ENCODE peak calls at places on chromosomes 5 and 9, in eight cellular contexts. One of them, this sample, is unnamed.

GRCh38 chr5:20655211-20655610 is 667.2 kb upstream of the CDH18 start:
- DNase-seq in stimulated activated CD8-positive, alpha-beta memory T cell treated with anti-CD3 and anti-CD28 coated beads, Interleukin-12 subunit alpha, Interleukin-12 subunit beta, amount 100 ng/mL, for 4 hours: no peak
- DNase-seq in NCI-H460: no peak
- DNase-seq in COR-L47: no peak
- DNase-seq in mesothelial cell of epicardium: no peak
- DNase-seq in NCI-H446: no peak
- DNase-seq in psoas muscle: no peak
- DNase-seq in MM.1S: no peak
- DNase-seq in this sample: no peak

GRCh38 chr5:165227515-165227914 is 1722.1 kb downstream of the MAT2B start:
- DNase-seq in stimulated activated CD8-positive, alpha-beta memory T cell treated with anti-CD3 and anti-CD28 coated beads, Interleukin-12 subunit alpha, Interleukin-12 subunit beta, amount 100 ng/mL, for 4 hours: no peak
- DNase-seq in psoas muscle: no peak
- DNase-seq in MM.1S: no peak
- DNase-seq in NCI-H446: no peak
- DNase-seq in COR-L47: no peak
- DNase-seq in NCI-H460: no peak
- DNase-seq in mesothelial cell of epicardium: no peak
- DNase-seq in this sample: no peak

GRCh38 chr9:4640027-4640426 is 22.1 kb upstream of the PLPP6 start:
- DNase-seq in MM.1S: peak; percentile 32
- DNase-seq in mesothelial cell of epicardium: no peak
- DNase-seq in psoas muscle: no peak
- DNase-seq in NCI-H460: no peak
- DNase-seq in NCI-H446: no peak
- DNase-seq in stimulated activated CD8-positive, alpha-beta memory T cell treated with anti-CD3 and anti-CD28 coated beads, Interleukin-12 subunit alpha, Interleukin-12 subunit beta, amount 100 ng/mL, for 4 hours: no peak
- DNase-seq in COR-L47: peak; percentile 29
- DNase-seq in this sample: peak; percentile 22

GRCh38 chr5:102835715-102836114 is 80.6 kb downstream of the PAM start:
- DNase-seq in COR-L47: no peak
- DNase-seq in NCI-H446: no peak
- DNase-seq in stimulated activated CD8-positive, alpha-beta memory T cell treated with anti-CD3 and anti-CD28 coated beads, Interleukin-12 subunit alpha, Interleukin-12 subunit beta, amount 100 ng/mL, for 4 hours: no peak
- DNase-seq in MM.1S: no peak
- DNase-seq in psoas muscle: no peak
- DNase-seq in NCI-H460: no peak
- DNase-seq in mesothelial cell of epicardium: no peak
- DNase-seq in this sample: no peak

GRCh38 chr5:133714161-133714915 is 102.0 kb upstream of the FSTL4 start:
- DNase-seq in MM.1S: no peak
- DNase-seq in psoas muscle: no peak
- DNase-seq in NCI-H460: no peak
- DNase-seq in COR-L47: no peak
- DNase-seq in NCI-H446: no peak
- DNase-seq in stimulated activated CD8-positive, alpha-beta memory T cell treated with anti-CD3 and anti-CD28 coated beads, Interleukin-12 subunit alpha, Interleukin-12 subunit beta, amount 100 ng/mL, for 4 hours: no peak
- DNase-seq in mesothelial cell of epicardium: no peak
- DNase-seq in this sample: no peak

GRCh38 chr9:126327016-126327749 is 554 bp downstream of the MVB12B start:
- DNase-seq in COR-L47: no peak
- DNase-seq in MM.1S: peak; percentile 15
- DNase-seq in psoas muscle: peak; percentile 62
- DNase-seq in NCI-H460: no peak
- DNase-seq in NCI-H446: peak; percentile 0
- DNase-seq in mesothelial cell of epicardium: no peak
- DNase-seq in stimulated activated CD8-positive, alpha-beta memory T cell treated with anti-CD3 and anti-CD28 coated beads, Interleukin-12 subunit alpha, Interleukin-12 subunit beta, amount 100 ng/mL, for 4 hours: peak; percentile 9
- DNase-seq in this sample: no peak

GRCh38 chr5:132498152-132498551 is 7.6 kb upstream of the IRF1 start:
- DNase-seq in stimulated activated CD8-positive, alpha-beta memory T cell treated with anti-CD3 and anti-CD28 coated beads, Interleukin-12 subunit alpha, Interleukin-12 subunit beta, amount 100 ng/mL, for 4 hours: no peak
- DNase-seq in NCI-H460: no peak
- DNase-seq in mesothelial cell of epicardium: no peak
- DNase-seq in NCI-H446: no peak
- DNase-seq in psoas muscle: peak; percentile 69
- DNase-seq in MM.1S: peak; percentile 19
- DNase-seq in COR-L47: no peak
- DNase-seq in this sample: peak; percentile 7

GRCh38 chr9:27888661-27889295 is 315.5 kb upstream of the C9orf72 start:
- DNase-seq in psoas muscle: no peak
- DNase-seq in stimulated activated CD8-positive, alpha-beta memory T cell treated with anti-CD3 and anti-CD28 coated beads, Interleukin-12 subunit alpha, Interleukin-12 subunit beta, amount 100 ng/mL, for 4 hours: no peak
- DNase-seq in NCI-H446: no peak
- DNase-seq in MM.1S: peak; percentile 64
- DNase-seq in COR-L47: no peak
- DNase-seq in NCI-H460: peak; percentile 1
- DNase-seq in mesothelial cell of epicardium: no peak
- DNase-seq in this sample: peak; percentile 58

GRCh38 chr9:33130501-33130900 is 36.6 kb downstream of the B4GALT1 start:
- DNase-seq in mesothelial cell of epicardium: no peak
- DNase-seq in NCI-H460: peak; percentile 44
- DNase-seq in MM.1S: no peak
- DNase-seq in stimulated activated CD8-positive, alpha-beta memory T cell treated with anti-CD3 and anti-CD28 coated beads, Interleukin-12 subunit alpha, Interleukin-12 subunit beta, amount 100 ng/mL, for 4 hours: no peak
- DNase-seq in NCI-H446: no peak
- DNase-seq in COR-L47: no peak
- DNase-seq in psoas muscle: no peak
- DNase-seq in this sample: no peak

GRCh38 chr9:4886698-4887097 is 94.0 kb downstream of the RCL1 start:
- DNase-seq in psoas muscle: no peak
- DNase-seq in NCI-H460: no peak
- DNase-seq in mesothelial cell of epicardium: no peak
- DNase-seq in stimulated activated CD8-positive, alpha-beta memory T cell treated with anti-CD3 and anti-CD28 coated beads, Interleukin-12 subunit alpha, Interleukin-12 subunit beta, amount 100 ng/mL, for 4 hours: no peak
- DNase-seq in COR-L47: no peak
- DNase-seq in NCI-H446: no peak
- DNase-seq in MM.1S: no peak
- DNase-seq in this sample: no peak

GRCh38 chr5:111512026-111512405 is 319 bp downstream of the STARD4 start:
- DNase-seq in MM.1S: peak; percentile 40
- DNase-seq in NCI-H460: no peak
- DNase-seq in psoas muscle: no peak
- DNase-seq in mesothelial cell of epicardium: peak; percentile 28
- DNase-seq in NCI-H446: no peak
- DNase-seq in stimulated activated CD8-positive, alpha-beta memory T cell treated with anti-CD3 and anti-CD28 coated beads, Interleukin-12 subunit alpha, Interleukin-12 subunit beta, amount 100 ng/mL, for 4 hours: no peak
- DNase-seq in COR-L47: no peak
- DNase-seq in this sample: no peak

GRCh38 chr9:26077860-26078259 is 399.6 kb upstream of the TUSC1 start:
- DNase-seq in NCI-H460: no peak
- DNase-seq in mesothelial cell of epicardium: no peak
- DNase-seq in psoas muscle: peak; percentile 32
- DNase-seq in NCI-H446: no peak
- DNase-seq in MM.1S: no peak
- DNase-seq in COR-L47: no peak
- DNase-seq in stimulated activated CD8-positive, alpha-beta memory T cell treated with anti-CD3 and anti-CD28 coated beads, Interleukin-12 subunit alpha, Interleukin-12 subunit beta, amount 100 ng/mL, for 4 hours: no peak
- DNase-seq in this sample: no peak

GRCh38 chr5:3400659-3401058 is 195.0 kb upstream of the IRX1 start:
- DNase-seq in mesothelial cell of epicardium: no peak
- DNase-seq in COR-L47: no peak
- DNase-seq in NCI-H446: no peak
- DNase-seq in stimulated activated CD8-positive, alpha-beta memory T cell treated with anti-CD3 and anti-CD28 coated beads, Interleukin-12 subunit alpha, Interleukin-12 subunit beta, amount 100 ng/mL, for 4 hours: no peak
- DNase-seq in MM.1S: no peak
- DNase-seq in NCI-H460: no peak
- DNase-seq in psoas muscle: no peak
- DNase-seq in this sample: no peak

GRCh38 chr9:121671612-121672155 is 20.2 kb downstream of the DAB2IP start:
- DNase-seq in NCI-H460: no peak
- DNase-seq in MM.1S: no peak
- DNase-seq in NCI-H446: no peak
- DNase-seq in stimulated activated CD8-positive, alpha-beta memory T cell treated with anti-CD3 and anti-CD28 coated beads, Interleukin-12 subunit alpha, Interleukin-12 subunit beta, amount 100 ng/mL, for 4 hours: no peak
- DNase-seq in mesothelial cell of epicardium: no peak
- DNase-seq in psoas muscle: no peak
- DNase-seq in COR-L47: no peak
- DNase-seq in this sample: no peak

GRCh38 chr9:127637322-127637847 is 25.3 kb downstream of the STXBP1 start:
- DNase-seq in NCI-H446: no peak
- DNase-seq in psoas muscle: no peak
- DNase-seq in COR-L47: peak; percentile 48
- DNase-seq in stimulated activated CD8-positive, alpha-beta memory T cell treated with anti-CD3 and anti-CD28 coated beads, Interleukin-12 subunit alpha, Interleukin-12 subunit beta, amount 100 ng/mL, for 4 hours: no peak
- DNase-seq in mesothelial cell of epicardium: no peak
- DNase-seq in MM.1S: no peak
- DNase-seq in NCI-H460: peak; percentile 55
- DNase-seq in this sample: no peak

GRCh38 chr9:32395483-32396216 is 11.2 kb downstream of the ACO1 start:
- DNase-seq in COR-L47: no peak
- DNase-seq in stimulated activated CD8-positive, alpha-beta memory T cell treated with anti-CD3 and anti-CD28 coated beads, Interleukin-12 subunit alpha, Interleukin-12 subunit beta, amount 100 ng/mL, for 4 hours: no peak
- DNase-seq in NCI-H446: no peak
- DNase-seq in mesothelial cell of epicardium: no peak
- DNase-seq in psoas muscle: peak; percentile 78
- DNase-seq in MM.1S: no peak
- DNase-seq in NCI-H460: peak; percentile 37
- DNase-seq in this sample: no peak

GRCh38 chr9:124812401-124813016 is 35.6 kb downstream of the OLFML2A start:
- DNase-seq in COR-L47: no peak
- DNase-seq in NCI-H460: no peak
- DNase-seq in NCI-H446: no peak
- DNase-seq in MM.1S: no peak
- DNase-seq in stimulated activated CD8-positive, alpha-beta memory T cell treated with anti-CD3 and anti-CD28 coated beads, Interleukin-12 subunit alpha, Interleukin-12 subunit beta, amount 100 ng/mL, for 4 hours: no peak
- DNase-seq in psoas muscle: no peak
- DNase-seq in mesothelial cell of epicardium: no peak
- DNase-seq in this sample: no peak

GRCh38 chr9:87950296-87950695 is 24.0 kb downstream of the CDK20 start:
- DNase-seq in NCI-H446: no peak
- DNase-seq in stimulated activated CD8-positive, alpha-beta memory T cell treated with anti-CD3 and anti-CD28 coated beads, Interleukin-12 subunit alpha, Interleukin-12 subunit beta, amount 100 ng/mL, for 4 hours: no peak
- DNase-seq in psoas muscle: no peak
- DNase-seq in mesothelial cell of epicardium: no peak
- DNase-seq in COR-L47: no peak
- DNase-seq in MM.1S: no peak
- DNase-seq in NCI-H460: no peak
- DNase-seq in this sample: no peak

GRCh38 chr5:139232161-139232724 is 34.1 kb upstream of the SIL1 start:
- DNase-seq in NCI-H460: no peak
- DNase-seq in MM.1S: peak; percentile 8
- DNase-seq in COR-L47: no peak
- DNase-seq in psoas muscle: no peak
- DNase-seq in mesothelial cell of epicardium: no peak
- DNase-seq in stimulated activated CD8-positive, alpha-beta memory T cell treated with anti-CD3 and anti-CD28 coated beads, Interleukin-12 subunit alpha, Interleukin-12 subunit beta, amount 100 ng/mL, for 4 hours: no peak
- DNase-seq in NCI-H446: no peak
- DNase-seq in this sample: no peak

GRCh38 chr5:122007445-122008010 is 45.8 kb downstream of the SRFBP1 start:
- DNase-seq in stimulated activated CD8-positive, alpha-beta memory T cell treated with anti-CD3 and anti-CD28 coated beads, Interleukin-12 subunit alpha, Interleukin-12 subunit beta, amount 100 ng/mL, for 4 hours: no peak
- DNase-seq in NCI-H460: no peak
- DNase-seq in mesothelial cell of epicardium: no peak
- DNase-seq in psoas muscle: no peak
- DNase-seq in NCI-H446: no peak
- DNase-seq in MM.1S: no peak
- DNase-seq in COR-L47: no peak
- DNase-seq in this sample: no peak

This sample was measured in NAMALWA.